ENCODE peak calls at places on chromosomes 7 and 10, in ten cellular contexts. P is body of pancreas, Q is lower lobe of right lung, F is cardiac muscle cell, E is thoracic aorta, I is breast epithelium, B is fibroblast of lung, Z is astrocyte, R is esophagus squamous epithelium, A is colonic mucosa. N is an unnamed sample.

GRCh38 chr7:41796331-41796730 is 93.4 kb upstream of the INHBA start:
- DNase-seq in P (no peak), Q (no peak), F (no peak), E (no peak), I (no peak), B (peak), Z (no peak), R (no peak), A (no peak), N (no peak)

GRCh38 chr10:93542358-93542791 is 24.1 kb upstream of the FFAR4 start:
- DNase-seq in P (peak), Q (no peak), F (peak), E (no peak), I (no peak), B (peak), Z (no peak), R (no peak), A (peak), N (no peak)

GRCh38 chr7:95246935-95247370 is 77.4 kb downstream of the PON1 start:
- DNase-seq in P (peak), Q (no peak), F (peak), E (no peak), I (no peak), B (peak), Z (peak), R (no peak), A (peak), N (peak)

GRCh38 chr7:82755705-82756551 is 312.4 kb upstream of the CACNA2D1 start:
- DNase-seq in P (no peak), Q (no peak), F (no peak), E (no peak), I (no peak), B (peak), Z (peak), R (no peak), A (no peak), N (no peak)

GRCh38 chr7:46480619-46481018 is 559.5 kb upstream of the IGFBP3 start:
- DNase-seq in P (no peak), Q (no peak), F (no peak), E (no peak), I (no peak), B (no peak), Z (no peak), R (no peak), A (no peak), N (no peak)

GRCh38 chr10:73076361-73077183 is 20.1 kb downstream of the P4HA1 start:
- DNase-seq in P (peak), Q (no peak), F (peak), E (no peak), I (no peak), B (peak), Z (peak), R (no peak), A (peak), N (no peak)

GRCh38 chr10:77392851-77393250 is 244.8 kb downstream of the KCNMA1 start:
- DNase-seq in P (no peak), Q (peak), F (peak), E (peak), I (peak), B (peak), Z (peak), R (no peak), A (no peak), N (no peak)

GRCh38 chr7:51455513-51455912 is 138.9 kb upstream of the COBL start:
- DNase-seq in P (no peak), Q (no peak), F (no peak), E (no peak), I (no peak), B (no peak), Z (no peak), R (no peak), A (no peak), N (no peak)

DNA sequence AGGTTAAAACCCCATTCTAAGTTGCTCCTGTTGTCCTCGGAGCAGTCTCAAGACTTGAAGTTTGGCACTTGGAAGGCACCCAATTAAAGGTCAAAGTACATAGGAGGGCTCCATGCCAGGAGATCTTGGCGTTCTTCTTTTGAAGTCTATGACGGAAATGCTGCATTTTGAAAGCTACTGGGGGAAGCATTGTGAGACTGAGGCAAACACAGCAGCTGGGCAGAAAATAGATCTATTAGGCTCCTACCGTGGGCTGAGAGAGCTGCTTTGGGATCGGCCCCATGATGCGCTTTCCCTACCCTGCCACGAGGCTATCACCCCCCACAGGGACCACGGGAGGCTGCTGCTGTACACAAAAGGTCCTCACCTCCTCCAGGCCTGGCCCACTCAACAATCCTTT is 20.0 kb downstream of the KIAA1549 start:
- DNase-seq in P (peak), Q (no peak), F (peak), E (no peak), I (no peak), B (no peak), Z (no peak), R (no peak), A (peak), N (no peak)
- H3K27ac ChIP-seq in P (peak), Q (peak), F (no peak), E (no peak), I (no peak), B (no peak), Z (no peak), R (peak), A (no peak), N (no peak)

GRCh38 chr7:999149-999883 is 16.3 kb downstream of the CYP2W1 start:
- DNase-seq in P (no peak), Q (no peak), F (no peak), E (no peak), I (no peak), B (no peak), Z (no peak), R (no peak), A (no peak), N (no peak)
- H3K27ac ChIP-seq in P (no peak), Q (no peak), F (peak), E (no peak), I (no peak), B (no peak), Z (no peak), R (no peak), A (no peak), N (no peak)

DNA sequence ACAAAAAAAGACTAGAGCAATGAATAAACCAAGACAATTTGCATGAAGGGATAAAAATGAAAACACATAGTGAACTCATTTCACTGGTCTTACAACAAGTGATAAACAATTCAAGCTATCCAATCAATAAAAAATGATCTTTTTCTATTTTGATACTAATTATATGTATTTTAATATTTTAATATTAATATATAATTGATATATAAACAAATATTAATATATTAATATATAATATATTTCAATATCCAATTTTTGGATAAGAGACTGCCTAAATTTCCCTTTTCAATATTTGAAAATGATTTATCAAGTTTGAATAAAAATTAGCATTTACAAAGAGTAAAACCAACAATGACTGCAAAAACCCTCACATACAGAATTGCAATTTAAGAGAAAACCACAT is 317.9 kb downstream of the GPR158 start:
- DNase-seq in P (no peak), Q (no peak), F (no peak), E (no peak), I (no peak), B (no peak), Z (no peak), R (no peak), A (no peak), N (no peak)
- H3K27ac ChIP-seq in P (no peak), Q (no peak), F (peak), E (no peak), I (no peak), B (no peak), Z (peak), R (no peak), A (no peak), N (no peak)

DNA sequence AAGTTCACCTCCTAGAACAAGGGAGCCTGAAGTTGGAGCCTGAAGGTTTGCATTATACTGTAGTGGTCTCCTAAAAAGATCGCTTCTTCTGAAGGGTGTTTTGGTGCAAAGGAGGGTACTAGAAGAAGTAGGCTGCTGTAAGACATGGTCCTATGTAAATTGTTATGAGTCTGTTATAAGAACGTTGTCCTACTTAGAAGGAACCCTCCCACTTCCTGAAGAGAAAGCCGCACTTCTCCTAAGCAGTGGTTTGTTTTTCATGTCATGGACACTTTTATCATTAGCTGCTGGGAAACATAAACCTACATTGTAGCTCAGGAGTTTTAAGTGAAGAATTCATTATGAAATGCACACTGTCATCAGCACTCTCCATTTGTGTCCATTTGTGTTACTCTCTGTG is 129.1 kb upstream of the ITGB1 start:
- DNase-seq in P (no peak), Q (no peak), F (peak), E (no peak), I (no peak), B (no peak), Z (no peak), R (no peak), A (no peak), N (no peak)
- H3K27ac ChIP-seq in P (no peak), Q (no peak), F (no peak), E (no peak), I (no peak), B (no peak), Z (no peak), R (no peak), A (no peak), N (no peak)

GRCh38 chr10:74736029-74736428 is 90.4 kb upstream of the KAT6B start:
- DNase-seq in P (no peak), Q (no peak), F (no peak), E (no peak), I (no peak), B (no peak), Z (no peak), R (no peak), A (no peak), N (no peak)

GRCh38 chr10:74743401-74743800 is 83.0 kb upstream of the KAT6B start:
- DNase-seq in P (no peak), Q (no peak), F (no peak), E (no peak), I (peak), B (no peak), Z (no peak), R (no peak), A (no peak), N (no peak)

GRCh38 chr10:74738543-74738942 is 87.9 kb upstream of the KAT6B start:
- DNase-seq in P (no peak), Q (no peak), F (peak), E (no peak), I (no peak), B (no peak), Z (no peak), R (no peak), A (no peak), N (no peak)

GRCh38 chr10:74738052-74738451 is 88.3 kb upstream of the KAT6B start:
- DNase-seq in P (no peak), Q (no peak), F (peak), E (no peak), I (no peak), B (no peak), Z (no peak), R (no peak), A (no peak), N (no peak)

DNA sequence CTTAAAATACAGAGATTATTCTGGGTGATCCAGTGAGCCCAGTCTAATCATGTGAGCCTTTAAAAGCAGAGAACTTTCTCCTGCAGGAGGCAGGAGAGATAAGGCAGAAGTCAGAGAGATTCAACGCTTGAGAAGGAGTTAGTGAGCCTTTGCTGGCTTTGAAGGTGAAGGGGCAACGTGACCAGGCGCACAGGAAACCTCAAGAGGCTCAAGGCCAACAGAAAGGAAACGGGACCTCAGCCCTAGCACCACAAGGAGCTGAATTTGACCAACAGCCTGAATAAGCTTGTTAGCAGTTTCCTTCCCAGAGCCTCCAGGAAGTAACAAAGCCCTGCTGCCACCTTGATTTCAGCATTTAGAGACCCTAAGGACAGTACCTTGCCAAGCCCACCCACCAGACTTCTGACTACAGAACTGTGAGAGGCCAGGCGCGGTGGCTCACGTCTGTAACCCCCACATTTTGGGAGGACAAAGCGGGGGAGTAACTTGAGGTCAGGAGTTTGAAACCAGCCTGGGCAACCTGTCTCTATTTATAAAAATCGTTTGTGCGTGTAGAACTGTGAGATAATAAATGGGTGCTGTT is 87.3 kb upstream of the KAT6B start:
- DNase-seq in P (no peak), Q (no peak), F (peak), E (no peak), I (no peak), B (peak), Z (no peak), R (no peak), A (peak), N (no peak)
- H3K27ac ChIP-seq in P (no peak), Q (no peak), F (no peak), E (no peak), I (no peak), B (no peak), Z (no peak), R (peak), A (no peak), N (no peak)

N was measured in substantia nigra.